ENCODE peak calls at places on chromosome 15, in seven cellular contexts. J is K562, P is HCT116, M is sigmoid colon, N is transverse colon, F is spleen, Q is HepG2. V is an unnamed sample.

GRCh38 chr15:72252663-72253299 is 19.6 kb downstream of the PARP6 start:
- DNase-seq in Q (no peak), J (no peak), M (no peak), F (no peak), N (no peak), P (no peak), V (no peak)

GRCh38 chr15:57533062-57533735 is 58.5 kb upstream of the MYZAP start:
- DNase-seq in M (no peak), P (no peak), Q (no peak), F (no peak), J (no peak), N (no peak), V (no peak)

GRCh38 chr15:35308802-35309201 is 223.7 kb upstream of the NANOGP8 start:
- DNase-seq in M (peak), F (no peak), N (peak), J (no peak), Q (no peak), P (no peak), V (no peak)

GRCh38 chr15:88470625-88471372 is 3.3 kb downstream of the MRPS11 start:
- DNase-seq in M (no peak), Q (no peak), J (no peak), P (no peak), N (no peak), F (no peak), V (no peak)

GRCh38 chr15:44101286-44101685 is 93.8 kb downstream of the FRMD5 start:
- DNase-seq in N (no peak), Q (no peak), M (no peak), F (no peak), J (no peak), P (no peak), V (no peak)

GRCh38 chr15:74835312-74835823 is 7.6 kb downstream of the ULK3 start:
- DNase-seq in P (peak), J (peak), M (no peak), N (peak), F (no peak), Q (peak), V (no peak)

GRCh38 chr15:90750186-90750585 is 33.0 kb downstream of the BLM start:
- DNase-seq in P (no peak), Q (no peak), M (no peak), J (no peak), F (no peak), N (no peak), V (no peak)

GRCh38 chr15:88266170-88266569 is 9.6 kb upstream of the NTRK3 start:
- DNase-seq in J (no peak), N (no peak), M (no peak), P (no peak), Q (no peak), F (peak), V (no peak)

GRCh38 chr15:84634228-84634837 is 19.8 kb downstream of the WDR73 start:
- DNase-seq in Q (no peak), F (no peak), P (no peak), N (no peak), M (no peak), J (no peak), V (no peak)

GRCh38 chr15:80073197-80073596 is 13.7 kb downstream of the ZFAND6 start:
- DNase-seq in Q (no peak), F (no peak), P (no peak), J (no peak), M (no peak), N (no peak), V (no peak)

GRCh38 chr15:55527150-55527549 is 19.1 kb upstream of the DNAAF4 start:
- DNase-seq in F (no peak), Q (no peak), P (no peak), J (no peak), M (no peak), N (no peak), V (no peak)

GRCh38 chr15:85582076-85582718 is 201.8 kb downstream of the AKAP13 start:
- DNase-seq in P (no peak), J (no peak), M (no peak), Q (no peak), F (no peak), N (peak), V (no peak)

GRCh38 chr15:51793521-51793920 is 35.9 kb upstream of the TMOD3 start:
- DNase-seq in J (no peak), P (no peak), F (no peak), Q (no peak), N (no peak), M (no peak), V (no peak)

GRCh38 chr15:51931638-51932037 is 39.9 kb downstream of the LEO1 start:
- DNase-seq in J (no peak), Q (no peak), F (no peak), M (no peak), N (no peak), P (no peak), V (no peak)

GRCh38 chr15:57323806-57324589 is 52.3 kb upstream of the CGNL1 start:
- DNase-seq in M (no peak), J (peak), P (peak), N (peak), F (no peak), Q (no peak), V (peak)

GRCh38 chr15:88636654-88637053 is 2.2 kb upstream of the ISG20 start:
- DNase-seq in M (peak), J (no peak), N (no peak), P (no peak), F (peak), Q (no peak), V (no peak)

GRCh38 chr15:90203473-90203872 is 2.3 kb downstream of the SEMA4B start:
- DNase-seq in M (no peak), F (peak), N (no peak), Q (no peak), P (no peak), J (no peak), V (no peak)

GRCh38 chr15:52790941-52791751 is 1.0 kb upstream of the ONECUT1 start:
- DNase-seq in F (peak), N (no peak), Q (no peak), P (no peak), M (no peak), J (no peak), V (no peak)

GRCh38 chr15:88887068-88887580 is 8.2 kb downstream of the HAPLN3 start:
- DNase-seq in J (no peak), Q (no peak), N (no peak), P (no peak), M (no peak), F (no peak), V (no peak)

GRCh38 chr15:74399511-74400312 is 32.3 kb upstream of the CYP11A1 start:
- DNase-seq in P (no peak), Q (no peak), M (no peak), N (peak), J (no peak), F (peak), V (no peak)

GRCh38 chr15:101193063-101193712 is 58.7 kb downstream of the CHSY1 start:
- DNase-seq in Q (no peak), J (no peak), F (no peak), N (no peak), P (no peak), M (no peak), V (no peak)

GRCh38 chr15:65904301-65904700 is 35.0 kb downstream of the RAB11A start:
- DNase-seq in J (peak), N (no peak), P (no peak), F (no peak), M (no peak), Q (no peak), V (no peak)

GRCh38 chr15:76809704-76810103 is 95.4 kb downstream of the SCAPER start:
- DNase-seq in P (no peak), M (no peak), Q (no peak), N (no peak), J (no peak), F (no peak), V (no peak)

GRCh38 chr15:51499379-51499976 is 123.1 kb downstream of the DMXL2 start:
- DNase-seq in N (no peak), F (no peak), M (no peak), Q (peak), P (peak), J (peak), V (no peak)

GRCh38 chr15:32833323-32833944 is 115.6 kb downstream of the GREM1 start:
- DNase-seq in Q (no peak), J (no peak), N (no peak), P (no peak), M (no peak), F (no peak), V (no peak)

GRCh38 chr15:75570119-75570518 is 9.0 kb downstream of the PTPN9 start:
- DNase-seq in P (no peak), J (no peak), N (no peak), Q (no peak), M (no peak), F (no peak), V (no peak)

GRCh38 chr15:59283717-59284336 is 77.2 kb downstream of the LDHAL6B start:
- DNase-seq in M (no peak), J (no peak), P (peak), F (no peak), N (peak), Q (peak), V (no peak)
- TF ChIP-seq POLR2AphosphoS5 in M (peak), J (no peak), P (peak), F (no peak), N (peak), Q (no peak), V (no peak)

GRCh38 chr15:63090502-63091286 is 31.0 kb upstream of the LACTB start:
- DNase-seq in N (no peak), J (no peak), Q (no peak), P (no peak), M (no peak), F (no peak), V (no peak)

GRCh38 chr15:63089260-63090043 is 32.2 kb upstream of the LACTB start:
- DNase-seq in N (peak), F (no peak), Q (peak), M (peak), P (no peak), J (no peak), V (no peak)

GRCh38 chr15:63094495-63094931 is 27.1 kb upstream of the LACTB start:
- DNase-seq in N (no peak), P (no peak), F (no peak), J (no peak), Q (peak), M (no peak), V (no peak)

GRCh38 chr15:63091679-63092078 is 30.0 kb upstream of the LACTB start:
- DNase-seq in F (no peak), N (no peak), J (no peak), M (no peak), P (no peak), Q (no peak), V (no peak)

DNA sequence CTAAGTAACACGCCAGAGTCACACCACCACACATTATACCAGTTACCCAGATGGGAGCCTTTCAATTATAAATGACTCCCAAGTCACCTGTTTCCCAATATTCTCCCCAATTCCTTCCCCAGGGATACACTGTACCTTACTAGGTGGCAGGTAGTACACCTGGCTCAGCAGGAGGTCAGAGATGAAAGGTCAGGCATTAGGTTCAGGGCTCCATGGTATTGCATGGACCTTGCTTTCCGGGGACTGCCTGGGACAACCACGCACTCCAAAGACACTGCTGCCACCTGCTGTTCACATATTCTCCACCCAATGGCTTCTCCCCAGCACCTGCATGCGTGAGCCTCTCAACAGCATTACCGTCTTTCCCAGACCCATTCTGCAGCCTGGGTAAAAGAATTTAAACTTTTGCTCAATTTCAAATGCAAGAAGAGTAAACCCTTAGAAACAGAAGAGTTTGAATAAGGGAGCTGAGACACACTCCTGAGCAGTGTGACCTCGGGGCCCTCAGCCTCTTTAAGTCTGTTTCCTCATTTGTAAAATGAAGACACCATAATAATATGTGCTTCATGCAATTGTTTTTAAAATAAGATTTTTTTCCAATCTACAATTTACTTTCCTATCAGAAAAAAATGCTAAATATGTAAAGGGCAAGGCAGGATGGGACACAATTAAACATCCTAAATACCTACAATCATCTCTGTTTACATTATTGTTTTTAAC is 28.0 kb upstream of the LACTB start:
- DNase-seq in M (peak), P (peak), F (peak), N (peak), J (peak), Q (peak), V (peak)
- TF ChIP-seq POLR2AphosphoS5 in M (peak), P (no peak), F (peak), N (peak), J (no peak), Q (no peak), V (no peak)

DNA sequence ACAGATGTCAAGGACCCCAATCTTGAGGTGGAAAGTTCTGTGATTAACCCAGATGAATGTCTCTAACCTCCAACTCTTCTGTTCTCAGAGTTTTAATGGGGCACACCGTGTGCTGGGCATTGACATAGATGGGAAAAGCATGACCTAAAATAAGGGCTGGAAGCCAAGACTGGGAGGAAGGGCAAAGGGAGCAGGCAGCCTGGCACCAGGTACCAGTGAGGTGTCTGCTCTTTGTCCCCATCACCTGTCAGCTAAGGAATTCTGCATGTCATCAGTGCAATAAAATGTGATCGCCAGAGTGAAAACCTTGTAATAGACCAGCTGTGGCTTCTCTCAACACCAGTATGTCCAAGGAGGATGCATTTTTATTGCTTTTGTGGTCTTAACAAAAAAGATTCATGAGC is 143.5 kb upstream of the TPM1 start:
- DNase-seq in F (no peak), N (peak), P (no peak), J (no peak), Q (peak), M (peak), V (no peak)
- TF ChIP-seq POLR2AphosphoS5 in F (no peak), N (peak), P (no peak), J (no peak), Q (no peak), M (peak), V (no peak)

GRCh38 chr15:49622561-49622960 is 1.7 kb downstream of the DTWD1 start:
- DNase-seq in P (no peak), Q (no peak), M (no peak), J (peak), F (no peak), N (no peak), V (no peak)

GRCh38 chr15:49621327-49622210 is 721 bp downstream of the DTWD1 start:
- DNase-seq in P (no peak), Q (no peak), M (no peak), F (no peak), J (peak), N (no peak), V (no peak)

GRCh38 chr15:49619226-49619625 is 1.4 kb downstream of the FAM227B start:
- DNase-seq in P (no peak), Q (no peak), J (peak), N (no peak), F (no peak), M (no peak), V (no peak)

GRCh38 chr15:49620174-49620573 is 444 bp downstream of the FAM227B start:
- DNase-seq in M (no peak), N (peak), P (no peak), F (no peak), Q (no peak), J (peak), V (no peak)

DNA sequence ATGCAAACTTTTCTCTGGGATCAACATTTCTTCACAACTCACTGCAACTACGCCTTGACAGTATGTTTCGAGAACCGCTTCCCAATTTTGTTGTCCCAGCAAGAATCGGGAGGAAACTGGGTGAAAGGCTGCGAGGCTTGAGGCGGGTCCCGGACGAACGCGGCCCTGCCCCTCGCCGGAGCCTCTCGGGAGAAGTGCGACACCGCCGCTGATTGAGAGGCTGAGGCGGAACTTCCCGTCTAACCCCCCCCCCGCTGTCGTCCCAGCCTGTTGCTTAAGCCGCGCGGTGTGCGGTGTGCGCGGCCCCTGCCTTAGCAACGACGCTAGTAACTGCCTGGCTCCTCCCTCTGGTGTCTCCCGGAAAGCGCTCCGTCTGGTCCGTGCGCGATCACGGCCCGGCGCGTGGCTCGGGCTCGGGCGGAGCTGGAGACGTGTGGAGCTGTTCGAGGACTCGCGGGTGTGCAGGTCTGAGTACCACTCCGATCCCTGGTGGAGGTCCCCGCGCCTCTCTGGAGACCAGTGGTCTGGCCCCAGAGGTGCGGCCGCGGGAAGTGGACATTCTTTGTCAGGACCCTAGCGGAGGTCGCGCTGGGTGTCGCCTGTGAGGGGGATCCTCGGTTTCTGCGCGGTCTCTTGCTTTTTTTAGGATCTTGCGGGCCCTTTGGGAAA is at the start of the genes DTWD1 and FAM227B:
- DNase-seq in P (peak), N (peak), F (peak), J (peak), M (peak), Q (peak), V (peak)
- TF ChIP-seq POLR2AphosphoS5 in P (peak), N (peak), F (peak), J (peak), M (peak), Q (peak), V (peak)

DNA sequence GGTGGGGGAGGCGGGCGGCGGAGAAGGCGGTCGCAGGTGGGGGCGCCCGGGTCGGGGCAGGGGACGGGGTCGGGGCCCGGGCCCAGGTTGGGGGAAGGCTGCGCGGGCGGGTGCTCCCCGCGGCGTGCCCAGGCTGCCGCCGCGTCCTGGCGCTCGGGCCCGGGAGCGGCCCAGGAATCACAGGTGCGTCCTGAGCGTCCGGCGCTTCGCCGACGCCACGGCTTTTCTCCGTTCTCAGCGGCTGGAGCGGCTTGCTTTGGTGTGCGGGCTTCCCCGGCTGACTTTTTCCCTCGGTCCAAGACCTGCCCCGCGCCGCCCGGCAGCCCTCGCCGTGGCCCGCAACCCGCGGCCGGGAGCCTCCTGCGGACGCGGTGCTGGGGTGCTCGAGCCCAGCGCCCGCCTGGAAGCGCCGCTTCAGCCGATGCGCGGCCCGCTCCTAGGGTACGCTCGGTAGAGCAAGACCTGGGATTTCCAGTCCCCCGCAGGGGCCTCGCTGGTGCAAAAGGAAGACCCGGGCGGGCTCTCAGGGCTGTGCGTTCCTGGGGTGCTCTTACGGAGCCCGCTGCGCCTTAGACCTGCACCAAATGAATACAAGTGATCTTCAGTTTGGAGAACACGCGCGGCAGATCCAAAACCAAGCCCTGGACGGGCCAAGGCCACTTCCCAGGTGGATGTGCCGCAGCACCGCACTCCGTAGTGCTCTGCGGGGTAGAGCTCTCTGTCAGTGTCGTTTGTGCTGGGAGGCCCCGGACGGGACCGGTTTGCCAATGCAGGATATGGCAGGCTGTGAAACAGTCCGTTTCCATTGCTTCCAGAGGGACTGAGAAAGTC is 639 bp downstream of the NIPA1 start:
- DNase-seq in N (peak), J (peak), P (no peak), Q (peak), M (no peak), F (peak), V (no peak)
- TF ChIP-seq POLR2AphosphoS5 in N (no peak), J (no peak), P (no peak), Q (no peak), M (no peak), F (no peak), V (no peak)

GRCh38 chr15:64842986-64843561 is 1.4 kb downstream of the PLEKHO2 start:
- DNase-seq in Q (no peak), P (no peak), J (peak), F (peak), M (peak), N (peak), V (no peak)
- TF ChIP-seq POLR2AphosphoS5 in Q (no peak), P (no peak), J (no peak), F (peak), M (peak), N (no peak), V (no peak)

DNA sequence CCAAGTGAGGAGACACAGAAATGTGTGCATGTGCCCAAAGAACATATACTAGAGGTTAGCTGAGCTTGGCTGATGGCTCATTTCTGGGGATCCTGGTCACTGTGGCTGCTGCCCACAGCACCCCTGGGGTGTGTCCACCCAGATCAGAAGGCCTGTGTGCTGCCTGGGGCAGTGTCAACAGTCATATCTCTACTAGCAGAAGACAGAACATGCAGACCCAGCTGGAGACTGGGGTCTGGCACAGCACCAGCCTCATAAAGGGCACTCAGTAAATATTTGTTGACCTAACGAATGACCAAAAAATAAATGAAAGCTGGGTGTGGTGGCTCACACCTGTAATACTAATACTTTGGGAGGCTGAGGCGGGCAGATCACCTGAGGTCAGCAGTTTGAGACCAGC is 16.4 kb downstream of the CHRNA3 start:
- DNase-seq in P (no peak), Q (no peak), J (no peak), M (no peak), N (peak), F (no peak), V (no peak)
- TF ChIP-seq POLR2AphosphoS5 in P (no peak), Q (no peak), J (no peak), M (no peak), N (no peak), F (no peak), V (no peak)

V was measured in SK-N-MC.